ENCODE peak calls at places on chromosomes 3 and 15, in four cellular contexts. One of them, this sample, is unnamed.

GRCh38 chr3:15356186-15356585 is 23.8 kb upstream of the SH3BP5 start:
- DNase-seq in epithelial cell of proximal tubule: no peak
- DNase-seq in HCT116: no peak
- DNase-seq in B cell: no peak
- DNase-seq in this sample: no peak

GRCh38 chr3:4302747-4303146 is 422 bp upstream of the SETMAR start:
- DNase-seq in epithelial cell of proximal tubule: no peak
- DNase-seq in HCT116: no peak
- DNase-seq in B cell: no peak
- DNase-seq in this sample: no peak

GRCh38 chr3:185647134-185647879 is 61.2 kb downstream of the SENP2 start:
- DNase-seq in epithelial cell of proximal tubule: no peak
- DNase-seq in HCT116: no peak
- DNase-seq in B cell: no peak
- DNase-seq in this sample: no peak

GRCh38 chr15:63896336-63897115 is 62.8 kb upstream of the HERC1 start:
- DNase-seq in epithelial cell of proximal tubule: peak; percentile 44
- DNase-seq in HCT116: no peak
- DNase-seq in B cell: no peak
- DNase-seq in this sample: peak; percentile 63

GRCh38 chr3:100740207-100740606 is 30.9 kb downstream of the TFG start:
- DNase-seq in epithelial cell of proximal tubule: no peak
- DNase-seq in HCT116: no peak
- DNase-seq in B cell: no peak
- DNase-seq in this sample: no peak

GRCh38 chr3:13012228-13012691 is 61.0 kb downstream of the IQSEC1 start:
- DNase-seq in epithelial cell of proximal tubule: no peak
- DNase-seq in HCT116: no peak
- DNase-seq in B cell: peak; percentile 76
- DNase-seq in this sample: peak; percentile 97

GRCh38 chr3:150005243-150006102 is 34.8 kb upstream of the PFN2 start:
- DNase-seq in epithelial cell of proximal tubule: no peak
- DNase-seq in HCT116: no peak
- DNase-seq in B cell: no peak
- DNase-seq in this sample: no peak

GRCh38 chr3:149536429-149536828 is 61.9 kb downstream of the TM4SF4 start:
- DNase-seq in epithelial cell of proximal tubule: no peak
- DNase-seq in HCT116: no peak
- DNase-seq in B cell: no peak
- DNase-seq in this sample: no peak

GRCh38 chr3:120555661-120556509 is 40.3 kb upstream of the NDUFB4 start:
- DNase-seq in epithelial cell of proximal tubule: no peak
- DNase-seq in HCT116: no peak
- DNase-seq in B cell: no peak
- DNase-seq in this sample: no peak

GRCh38 chr15:71934446-71934845 is 124.1 kb downstream of the NR2E3 start:
- DNase-seq in epithelial cell of proximal tubule: no peak
- DNase-seq in HCT116: no peak
- DNase-seq in B cell: no peak
- DNase-seq in this sample: no peak

GRCh38 chr3:94525039-94525438 is 462.2 kb downstream of the NSUN3 start:
- DNase-seq in epithelial cell of proximal tubule: no peak
- DNase-seq in HCT116: no peak
- DNase-seq in B cell: no peak
- DNase-seq in this sample: no peak

GRCh38 chr3:46029953-46030543 is 2.8 kb upstream of the XCR1 start:
- DNase-seq in epithelial cell of proximal tubule: no peak
- DNase-seq in HCT116: no peak
- DNase-seq in B cell: peak; percentile 25
- DNase-seq in this sample: no peak

GRCh38 chr3:135801018-135801417 is 164.5 kb upstream of the PPP2R3A start:
- DNase-seq in epithelial cell of proximal tubule: no peak
- DNase-seq in HCT116: no peak
- DNase-seq in B cell: no peak
- DNase-seq in this sample: no peak

GRCh38 chr15:77243716-77244401 is 172.9 kb upstream of the TSPAN3 start:
- DNase-seq in epithelial cell of proximal tubule: no peak
- DNase-seq in HCT116: no peak
- DNase-seq in B cell: no peak
- DNase-seq in this sample: no peak

GRCh38 chr3:40621252-40621651 is 96.5 kb downstream of the ZNF621 start:
- DNase-seq in epithelial cell of proximal tubule: no peak
- DNase-seq in HCT116: no peak
- DNase-seq in B cell: no peak
- DNase-seq in this sample: no peak

GRCh38 chr3:54951405-54951804 is 23.5 kb upstream of the LRTM1 start:
- DNase-seq in epithelial cell of proximal tubule: peak; percentile 25
- DNase-seq in HCT116: no peak
- DNase-seq in B cell: no peak
- DNase-seq in this sample: peak; percentile 60

GRCh38 chr15:28955686-28956421 is 70.1 kb downstream of the APBA2 start:
- DNase-seq in epithelial cell of proximal tubule: no peak
- DNase-seq in HCT116: no peak
- DNase-seq in B cell: no peak
- DNase-seq in this sample: no peak

GRCh38 chr15:27097506-27097905 is 126.5 kb downstream of the GABRG3 start:
- DNase-seq in epithelial cell of proximal tubule: no peak
- DNase-seq in HCT116: no peak
- DNase-seq in B cell: no peak
- DNase-seq in this sample: no peak

GRCh38 chr3:86978111-86978528 is 12.8 kb downstream of the VGLL3 start:
- DNase-seq in epithelial cell of proximal tubule: no peak
- DNase-seq in HCT116: no peak
- DNase-seq in B cell: no peak
- DNase-seq in this sample: no peak

GRCh38 chr3:167723872-167724271 is 10.8 kb downstream of the PDCD10 start:
- DNase-seq in epithelial cell of proximal tubule: no peak
- DNase-seq in HCT116: no peak
- DNase-seq in B cell: no peak
- DNase-seq in this sample: no peak

GRCh38 chr3:177499779-177500423 is 302.6 kb upstream of the TBL1XR1 start:
- DNase-seq in epithelial cell of proximal tubule: no peak
- DNase-seq in HCT116: no peak
- DNase-seq in B cell: no peak
- DNase-seq in this sample: no peak

GRCh38 chr15:80052597-80053304 is 6.7 kb upstream of the ZFAND6 start:
- DNase-seq in epithelial cell of proximal tubule: no peak
- DNase-seq in HCT116: no peak
- DNase-seq in B cell: peak; percentile 37
- DNase-seq in this sample: no peak

GRCh38 chr3:184154909-184155643 is at the start of gene DVL3:
- DNase-seq in epithelial cell of proximal tubule: no peak
- DNase-seq in HCT116: no peak
- DNase-seq in B cell: peak; percentile 74
- DNase-seq in this sample: no peak

GRCh38 chr15:25694238-25694584 is 168.9 kb downstream of the ATP10A start:
- DNase-seq in epithelial cell of proximal tubule: no peak
- DNase-seq in HCT116: no peak
- DNase-seq in B cell: no peak
- DNase-seq in this sample: no peak
- TF ChIP-seq CTCF in epithelial cell of proximal tubule: no peak
- TF ChIP-seq CTCF in HCT116: no peak
- TF ChIP-seq CTCF in B cell: no peak
- TF ChIP-seq CTCF in this sample: peak; percentile 45

DNA sequence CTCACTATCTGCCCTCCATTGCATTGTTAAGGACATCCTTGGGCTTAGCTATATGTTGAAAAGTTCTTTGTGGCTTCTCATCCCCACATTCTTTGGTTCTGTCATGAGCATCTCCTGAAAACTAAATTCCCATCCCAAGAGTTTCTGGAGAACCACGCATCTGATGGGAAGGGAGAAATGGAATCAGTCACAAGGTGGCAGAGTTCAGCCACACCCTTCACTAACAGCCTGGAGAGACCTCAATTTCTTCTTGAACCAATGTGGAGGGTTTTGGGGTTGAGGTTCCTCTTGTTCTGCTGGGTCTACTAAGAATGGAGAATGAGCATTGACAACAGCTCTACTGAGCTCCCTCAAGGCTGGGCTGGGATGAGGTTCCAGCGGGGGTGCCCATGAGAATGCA is 15.6 kb upstream of the MAGEL2 start:
- DNase-seq in epithelial cell of proximal tubule: no peak
- DNase-seq in HCT116: no peak
- DNase-seq in B cell: no peak
- DNase-seq in this sample: no peak
- TF ChIP-seq CTCF in epithelial cell of proximal tubule: no peak
- TF ChIP-seq CTCF in HCT116: no peak
- TF ChIP-seq CTCF in B cell: no peak
- TF ChIP-seq CTCF in this sample: no peak

GRCh38 chr3:48273594-48274211 is 32.8 kb downstream of the ZNF589 start:
- DNase-seq in epithelial cell of proximal tubule: no peak
- DNase-seq in HCT116: peak; percentile 56
- DNase-seq in B cell: peak; percentile 75
- DNase-seq in this sample: no peak
- TF ChIP-seq CTCF in epithelial cell of proximal tubule: peak; percentile 93
- TF ChIP-seq CTCF in HCT116: peak; percentile 91
- TF ChIP-seq CTCF in B cell: peak; percentile 79
- TF ChIP-seq CTCF in this sample: peak; percentile 82

GRCh38 chr3:108724101-108724500 is 33.1 kb downstream of the RETNLB start:
- DNase-seq in epithelial cell of proximal tubule: no peak
- DNase-seq in HCT116: no peak
- DNase-seq in B cell: no peak
- DNase-seq in this sample: no peak

GRCh38 chr3:108719178-108719577 is 38.0 kb downstream of the RETNLB start:
- DNase-seq in epithelial cell of proximal tubule: no peak
- DNase-seq in HCT116: no peak
- DNase-seq in B cell: no peak
- DNase-seq in this sample: no peak

GRCh38 chr3:108713801-108714200 is 43.4 kb downstream of the RETNLB start:
- DNase-seq in epithelial cell of proximal tubule: no peak
- DNase-seq in HCT116: no peak
- DNase-seq in B cell: no peak
- DNase-seq in this sample: no peak

GRCh38 chr3:108722724-108723123 is 34.5 kb downstream of the RETNLB start:
- DNase-seq in epithelial cell of proximal tubule: no peak
- DNase-seq in HCT116: no peak
- DNase-seq in B cell: no peak
- DNase-seq in this sample: no peak

GRCh38 chr3:108718454-108718853 is 38.8 kb downstream of the RETNLB start:
- DNase-seq in epithelial cell of proximal tubule: no peak
- DNase-seq in HCT116: no peak
- DNase-seq in B cell: no peak
- DNase-seq in this sample: no peak
- TF ChIP-seq CTCF in epithelial cell of proximal tubule: no peak
- TF ChIP-seq CTCF in HCT116: no peak
- TF ChIP-seq CTCF in B cell: no peak
- TF ChIP-seq CTCF in this sample: no peak

GRCh38 chr3:23174426-23175039 is 28.6 kb upstream of the UBE2E2 start:
- DNase-seq in epithelial cell of proximal tubule: no peak
- DNase-seq in HCT116: no peak
- DNase-seq in B cell: no peak
- DNase-seq in this sample: no peak
- TF ChIP-seq CTCF in epithelial cell of proximal tubule: no peak
- TF ChIP-seq CTCF in HCT116: no peak
- TF ChIP-seq CTCF in B cell: no peak
- TF ChIP-seq CTCF in this sample: no peak

GRCh38 chr15:101540480-101541239 is 51.2 kb upstream of the PCSK6 start:
- DNase-seq in epithelial cell of proximal tubule: no peak
- DNase-seq in HCT116: no peak
- DNase-seq in B cell: no peak
- DNase-seq in this sample: no peak
- TF ChIP-seq CTCF in epithelial cell of proximal tubule: no peak
- TF ChIP-seq CTCF in HCT116: no peak
- TF ChIP-seq CTCF in B cell: no peak
- TF ChIP-seq CTCF in this sample: no peak

GRCh38 chr3:189233225-189233858 is 61.6 kb downstream of the TPRG1 start:
- DNase-seq in epithelial cell of proximal tubule: no peak
- DNase-seq in HCT116: peak; percentile 70
- DNase-seq in B cell: no peak
- DNase-seq in this sample: no peak
- TF ChIP-seq CTCF in epithelial cell of proximal tubule: peak; percentile 88
- TF ChIP-seq CTCF in HCT116: peak; percentile 90
- TF ChIP-seq CTCF in B cell: no peak
- TF ChIP-seq CTCF in this sample: no peak

GRCh38 chr3:76370749-76371148 is 585.4 kb upstream of the ZNF717 start:
- DNase-seq in epithelial cell of proximal tubule: no peak
- DNase-seq in HCT116: no peak
- DNase-seq in B cell: no peak
- DNase-seq in this sample: no peak

GRCh38 chr3:76365284-76365683 is 579.9 kb upstream of the ZNF717 start:
- DNase-seq in epithelial cell of proximal tubule: no peak
- DNase-seq in HCT116: no peak
- DNase-seq in B cell: no peak
- DNase-seq in this sample: no peak

GRCh38 chr3:76372497-76372896 is 587.1 kb upstream of the ZNF717 start:
- DNase-seq in epithelial cell of proximal tubule: no peak
- DNase-seq in HCT116: no peak
- DNase-seq in B cell: no peak
- DNase-seq in this sample: no peak

GRCh38 chr3:76367281-76367680 is 581.9 kb upstream of the ZNF717 start:
- DNase-seq in epithelial cell of proximal tubule: no peak
- DNase-seq in HCT116: no peak
- DNase-seq in B cell: no peak
- DNase-seq in this sample: no peak

DNA sequence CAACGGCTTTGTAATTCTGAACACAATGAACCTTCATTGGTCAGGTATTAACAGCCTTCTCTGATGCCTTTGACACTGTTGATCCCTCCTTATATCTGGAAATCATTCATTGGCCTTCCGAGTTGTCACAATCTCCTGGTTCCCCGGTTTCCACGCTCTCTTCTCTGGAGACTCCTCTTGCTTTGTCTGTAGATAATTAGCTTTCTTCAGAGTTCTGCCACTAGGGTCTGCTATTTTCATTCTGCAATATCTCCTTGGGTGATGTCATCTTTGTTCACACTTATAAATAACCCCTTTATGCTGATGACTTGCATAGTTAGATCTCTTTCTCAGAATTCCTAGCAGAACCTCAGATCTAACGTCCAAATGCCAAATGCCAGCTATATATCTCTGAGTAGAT is 583.8 kb upstream of the ZNF717 start:
- DNase-seq in epithelial cell of proximal tubule: peak; percentile 86
- DNase-seq in HCT116: no peak
- DNase-seq in B cell: no peak
- DNase-seq in this sample: no peak
- TF ChIP-seq CTCF in epithelial cell of proximal tubule: peak; percentile 69
- TF ChIP-seq CTCF in HCT116: no peak
- TF ChIP-seq CTCF in B cell: no peak
- TF ChIP-seq CTCF in this sample: no peak

This sample was measured in CD14-positive monocyte.